ENCODE peak calls at places on chromosomes 13 and 19, in four cellular contexts. K is SJCRH30, R is adipocyte, X is pancreas. F is an unnamed sample.

GRCh38 chr19:21314676-21315075 is 14.5 kb downstream of the ZNF708 start:
- DNase-seq in X (no peak), R (peak), K (no peak), F (peak)

GRCh38 chr19:15216363-15216762 is 15.6 kb upstream of the NOTCH3 start:
- DNase-seq in R (no peak), X (no peak), K (no peak), F (no peak)

GRCh38 chr13:113318956-113319355 is 21.9 kb downstream of the LAMP1 start:
- DNase-seq in R (no peak), X (no peak), K (no peak), F (no peak)

GRCh38 chr13:40161008-40161694 is 505.3 kb downstream of the FOXO1 start:
- DNase-seq in R (no peak), X (no peak), K (no peak), F (no peak)

GRCh38 chr19:34963531-34964406 is at the start of gene ZNF792:
- DNase-seq in K (peak), X (peak), R (peak), F (peak)

GRCh38 chr13:114033541-114034315 is 59.9 kb upstream of the C13orf46 start:
- DNase-seq in K (no peak), R (no peak), X (no peak), F (no peak)

GRCh38 chr13:111204438-111205177 is 89.5 kb downstream of the ARHGEF7 start:
- DNase-seq in K (no peak), R (peak), X (no peak), F (peak)

GRCh38 chr19:57560049-57560491 is 407 bp upstream of the ZNF550 start:
- DNase-seq in R (peak), X (peak), K (no peak), F (peak)

GRCh38 chr13:112748947-112749346 is 59.1 kb downstream of the ATP11A start:
- DNase-seq in R (no peak), K (no peak), X (no peak), F (no peak)

GRCh38 chr13:98401936-98402335 is 175.0 kb downstream of the STK24 start:
- DNase-seq in K (no peak), R (no peak), X (no peak), F (no peak)

GRCh38 chr19:18736415-18737336 is 53.2 kb downstream of the CRTC1 start:
- DNase-seq in K (peak), R (no peak), X (peak), F (no peak)

GRCh38 chr19:3397266-3398022 is 31.1 kb downstream of the NFIC start:
- DNase-seq in R (peak), K (peak), X (peak), F (no peak)

GRCh38 chr19:32404213-32404938 is 1.2 kb upstream of the DPY19L3 start:
- DNase-seq in K (no peak), R (no peak), X (no peak), F (peak)

GRCh38 chr19:17002455-17002854 is 24.2 kb downstream of the CPAMD8 start:
- DNase-seq in R (no peak), K (no peak), X (peak), F (no peak)

GRCh38 chr19:18053571-18054219 is 33.0 kb downstream of the IL12RB1 start:
- DNase-seq in K (no peak), X (no peak), R (peak), F (peak)

GRCh38 chr19:44212865-44213346 is 574 bp downstream of the ZNF227 start:
- DNase-seq in K (peak), X (no peak), R (peak), F (peak)

GRCh38 chr13:47067296-47067695 is 170.4 kb upstream of the HTR2A start:
- DNase-seq in K (no peak), X (no peak), R (no peak), F (no peak)

GRCh38 chr19:1453525-1454371 is 3.8 kb downstream of the APC2 start:
- DNase-seq in X (peak), R (no peak), K (peak), F (no peak)
- H3K4me3 ChIP-seq in X (no peak), R (no peak), K (peak), F (no peak)

DNA sequence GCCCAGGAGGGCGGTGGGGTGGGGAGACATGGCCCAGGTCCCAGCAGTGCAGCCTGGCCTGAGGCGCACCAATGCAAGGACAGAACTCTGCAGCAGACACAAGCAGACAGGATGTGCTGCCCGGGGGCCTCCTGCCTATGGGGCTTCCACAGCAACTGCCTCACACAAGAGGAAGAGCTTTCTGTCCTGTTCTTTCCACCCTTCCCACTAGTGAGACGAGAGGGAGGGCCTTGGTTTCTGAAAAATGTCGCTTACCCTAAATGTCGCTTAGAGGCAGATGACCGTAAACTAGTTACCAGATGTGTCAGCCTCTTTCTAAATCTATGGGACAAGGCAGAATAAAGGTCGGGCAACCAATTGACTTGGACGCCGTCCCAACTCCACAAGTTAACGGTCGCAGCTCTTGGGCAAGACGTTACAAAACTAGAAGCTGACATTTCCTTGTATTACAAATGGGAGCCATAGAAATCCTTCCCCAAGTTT is at the start of gene LAIR1:
- DNase-seq in R (no peak), X (no peak), K (no peak), F (no peak)
- H3K4me3 ChIP-seq in R (peak), X (no peak), K (no peak), F (no peak)

DNA sequence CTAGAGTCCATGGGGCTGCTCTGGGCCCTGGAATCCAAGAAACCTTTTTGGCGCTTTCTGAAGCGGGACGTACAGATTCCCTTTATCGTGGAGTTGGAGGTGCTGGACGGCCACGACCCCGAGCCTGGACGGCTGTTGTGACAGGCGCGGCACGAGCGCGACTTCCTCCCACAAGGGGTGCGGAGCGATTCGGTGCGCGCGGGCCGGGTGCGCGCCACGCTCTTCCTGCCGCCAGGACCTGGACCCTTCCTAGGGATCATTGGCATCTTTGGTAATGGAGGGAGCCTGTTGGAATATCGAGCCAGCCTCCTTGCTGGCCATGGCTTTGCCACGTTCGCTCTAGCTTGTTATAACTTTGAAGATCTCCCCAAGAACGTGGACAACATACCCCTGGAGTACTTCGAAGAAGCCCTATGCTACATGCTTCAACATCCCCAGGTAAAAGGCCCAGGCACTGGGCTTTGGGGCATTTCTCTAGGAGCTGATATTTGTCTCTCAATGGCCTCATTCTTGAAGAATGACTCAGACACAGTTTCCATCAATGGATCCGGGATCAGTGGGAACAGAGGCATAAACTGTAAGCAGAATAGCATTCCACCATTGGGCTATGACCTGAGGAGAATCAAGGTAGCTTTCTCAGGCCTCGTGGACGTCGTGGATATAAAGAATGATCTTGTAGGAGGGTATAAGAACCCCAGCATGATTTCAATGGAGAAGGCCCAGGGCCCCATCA is 3.5 kb upstream of the ZFP82 start:
- DNase-seq in K (no peak), X (peak), R (no peak), F (no peak)
- H3K4me3 ChIP-seq in K (no peak), X (peak), R (peak), F (peak)

DNA sequence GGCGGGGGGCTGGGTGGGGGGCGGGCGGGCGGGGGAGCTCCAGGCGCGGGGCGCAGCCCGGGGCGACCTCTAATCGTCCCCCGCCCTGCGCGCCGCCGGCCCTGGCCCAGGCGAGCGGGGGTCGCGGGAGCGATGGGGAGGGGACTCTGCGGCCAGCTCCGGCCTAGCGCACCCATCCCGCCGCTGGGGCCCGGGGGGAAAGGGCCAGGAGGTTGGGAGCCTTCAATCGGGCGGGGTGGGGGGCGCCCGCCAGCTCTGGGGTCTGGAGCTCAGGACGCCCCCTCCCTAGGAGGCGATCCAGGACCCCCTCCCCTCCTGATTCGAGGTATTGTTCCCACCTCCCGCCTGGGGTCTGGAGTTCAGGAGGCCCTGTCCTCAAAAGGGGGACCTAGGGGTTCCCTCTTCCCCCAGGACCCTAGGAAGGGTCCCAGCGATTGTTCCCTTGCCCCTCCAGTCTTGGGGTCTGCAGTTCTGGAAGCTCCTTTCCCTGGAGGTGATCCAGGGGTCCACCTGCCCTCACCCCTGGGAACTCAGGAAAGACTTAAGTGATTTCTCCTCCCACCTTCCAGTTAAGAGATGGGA is 469 bp downstream of the ZNF358 start:
- DNase-seq in X (no peak), R (peak), K (peak), F (no peak)
- H3K4me3 ChIP-seq in X (peak), R (peak), K (peak), F (peak)

DNA sequence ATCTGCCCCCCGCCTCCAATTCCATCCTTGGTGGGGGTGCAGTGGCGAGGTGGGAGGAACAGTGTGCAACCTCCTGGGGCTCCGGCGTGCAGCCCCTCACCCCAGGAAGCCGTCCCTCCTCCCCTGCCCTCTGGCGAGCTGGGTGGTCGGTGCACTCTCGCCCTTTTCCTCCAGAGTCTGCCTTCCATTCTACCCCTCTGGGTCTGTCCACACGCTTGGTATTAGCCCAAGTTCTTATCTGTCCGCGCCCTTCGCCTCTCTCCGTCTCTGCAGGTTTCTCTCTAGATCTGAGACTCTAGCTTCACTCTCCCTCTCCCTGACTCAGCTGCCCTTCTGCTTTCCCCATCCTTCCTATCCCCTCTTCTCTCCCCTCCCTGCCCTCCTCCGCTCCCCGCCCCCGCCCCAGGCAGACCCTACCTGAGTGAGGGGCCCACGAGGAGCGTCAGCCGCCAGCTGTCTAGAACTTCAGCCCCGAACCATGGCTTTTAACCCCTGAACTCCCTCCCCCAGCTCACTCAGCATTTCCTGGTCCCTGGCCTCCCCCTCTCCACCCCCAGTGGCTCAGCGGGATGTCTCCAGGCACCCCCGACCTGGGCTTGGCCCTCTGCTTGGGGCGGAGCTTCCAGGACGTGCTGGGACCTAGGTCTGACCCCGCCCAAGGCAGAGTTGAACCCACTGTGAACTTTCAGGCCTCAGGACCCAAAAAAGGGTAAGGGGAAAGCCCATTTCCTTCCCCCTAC is 499 bp upstream of the KLK13 start:
- DNase-seq in X (no peak), R (no peak), K (no peak), F (no peak)
- H3K4me3 ChIP-seq in X (no peak), R (no peak), K (no peak), F (no peak)

DNA sequence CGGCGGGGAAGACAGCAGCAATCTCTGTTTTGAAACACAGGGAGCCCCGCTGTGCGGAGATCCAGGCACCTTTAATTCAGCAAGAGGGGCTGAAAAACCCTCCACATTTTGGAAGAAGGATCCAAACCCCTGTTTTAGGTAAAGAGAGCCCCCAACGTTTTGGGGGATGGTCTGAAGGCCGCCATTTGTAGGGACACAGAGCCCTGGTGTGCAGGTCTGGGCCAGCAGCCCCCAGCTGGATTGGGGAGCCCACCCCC is 3.5 kb upstream of the HOOK2 start:
- DNase-seq in X (no peak), R (no peak), K (no peak), F (no peak)
- H3K4me3 ChIP-seq in X (no peak), R (peak), K (peak), F (peak)

DNA sequence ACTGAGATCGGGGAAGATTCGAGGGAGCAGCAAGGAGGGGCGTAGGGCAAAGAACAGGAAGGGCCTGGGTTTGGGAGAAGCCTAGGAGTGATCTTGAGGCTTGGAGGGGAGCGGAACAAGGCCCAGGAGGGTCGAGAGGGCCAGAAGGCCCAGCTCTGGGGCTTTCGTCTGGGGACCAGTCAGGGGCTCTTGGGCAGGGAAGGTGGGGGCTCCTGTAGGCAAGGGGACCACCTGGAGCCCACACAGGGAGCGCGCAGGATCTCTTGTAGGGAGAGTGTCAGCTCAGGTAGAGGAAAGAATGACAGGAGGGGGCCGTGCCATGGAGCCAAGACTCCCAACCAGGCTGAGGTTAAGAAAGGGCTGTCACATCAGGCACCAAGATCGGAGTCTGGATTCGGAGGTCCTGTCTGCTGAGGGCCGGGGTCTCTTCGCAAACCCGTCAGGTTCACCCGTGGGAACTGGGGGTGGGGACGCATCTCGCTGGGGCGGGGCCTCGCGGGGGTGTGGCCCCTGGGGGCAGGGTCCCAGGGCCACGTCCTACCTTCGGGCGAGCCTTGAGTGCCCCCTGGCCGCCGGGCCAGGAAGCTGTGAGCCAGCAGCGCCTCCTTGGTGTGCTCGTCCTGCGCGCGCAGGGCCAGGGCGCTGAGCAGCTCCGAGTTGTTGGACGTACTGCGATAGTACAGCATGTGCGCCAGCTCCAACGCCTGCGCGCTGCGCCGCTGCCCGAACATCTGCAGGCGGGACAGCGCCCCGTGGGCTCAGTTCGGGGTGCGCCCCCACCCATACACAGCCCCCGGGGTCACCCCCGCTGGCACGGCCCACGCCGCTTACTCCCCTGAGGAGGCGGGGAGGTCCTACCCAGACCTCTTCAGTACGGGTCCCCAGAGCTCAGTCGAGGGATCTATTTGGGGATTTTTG is 8.4 kb downstream of the EMP3 start:
- DNase-seq in R (peak), K (no peak), X (peak), F (peak)
- H3K4me3 ChIP-seq in R (peak), K (peak), X (peak), F (peak)

DNA sequence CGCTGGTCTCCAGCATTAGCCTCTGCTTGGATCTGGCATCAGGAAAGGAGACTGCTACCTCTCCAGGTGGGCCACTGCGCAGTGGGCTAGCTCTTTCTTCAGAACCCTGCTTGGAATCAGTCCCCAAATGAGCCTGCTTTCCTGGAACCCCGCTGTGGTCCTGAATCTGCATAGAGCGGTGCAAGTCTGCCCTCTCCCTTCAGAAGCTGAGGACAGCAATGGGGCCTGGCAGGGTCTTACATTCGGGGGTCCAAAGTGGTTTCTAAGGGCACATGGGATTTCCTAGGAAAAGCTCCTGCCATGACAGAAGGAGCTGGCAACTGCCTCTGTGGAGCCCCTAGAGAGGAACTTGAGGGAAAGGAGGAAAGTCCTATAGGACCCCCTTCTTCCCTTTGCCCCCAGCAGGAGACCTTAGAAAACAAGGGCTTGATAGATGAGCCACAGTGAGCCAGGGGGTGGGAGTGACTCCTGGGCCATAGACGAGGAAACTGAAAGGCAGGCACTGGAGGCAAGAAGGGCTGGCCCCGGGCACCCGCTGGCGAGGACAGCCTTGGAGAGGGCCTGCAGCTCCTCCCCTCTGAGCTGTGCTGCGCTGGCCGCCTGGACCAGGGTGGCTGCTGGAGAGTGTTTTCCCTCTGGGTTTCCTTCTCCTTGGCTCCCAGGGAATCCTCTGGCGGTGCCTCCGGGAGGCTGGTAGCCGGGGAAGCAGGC is 1.4 kb upstream of the VSTM2B start:
- DNase-seq in X (no peak), R (no peak), K (no peak), F (no peak)
- H3K4me3 ChIP-seq in X (no peak), R (no peak), K (no peak), F (no peak)

GRCh38 chr13:52846567-52847321 is 1.7 kb downstream of the PCDH8 start:
- DNase-seq in X (peak), R (no peak), K (no peak), F (peak)
- H3K4me3 ChIP-seq in X (no peak), R (no peak), K (no peak), F (no peak)

F was measured in fibroblast of pulmonary artery.